ENCODE peak calls at places on chromosomes 12 and 14, in seven cellular contexts. One of them, this sample, is unnamed.

GRCh38 chr12:4278582-4278939 is 5.0 kb downstream of the CCND2 start:
- DNase-seq in activated CD8-positive, alpha-beta T cell treated with anti-CD3 and anti-CD28 coated beads for 36 hours: no peak
- DNase-seq in astrocyte of the cerebellum: no peak
- DNase-seq in AG10803: no peak
- DNase-seq in stomach: no peak
- DNase-seq in MCF 10A: no peak
- DNase-seq in Calu3: no peak
- DNase-seq in this sample: no peak

GRCh38 chr12:39329015-39329414 is 113.9 kb downstream of the KIF21A start:
- DNase-seq in astrocyte of the cerebellum: no peak
- DNase-seq in Calu3: no peak
- DNase-seq in activated CD8-positive, alpha-beta T cell treated with anti-CD3 and anti-CD28 coated beads for 36 hours: no peak
- DNase-seq in AG10803: no peak
- DNase-seq in MCF 10A: peak
- DNase-seq in stomach: no peak
- DNase-seq in this sample: no peak

GRCh38 chr12:66548338-66549049 is 130.4 kb downstream of the GRIP1 start:
- DNase-seq in astrocyte of the cerebellum: no peak
- DNase-seq in AG10803: no peak
- DNase-seq in MCF 10A: no peak
- DNase-seq in activated CD8-positive, alpha-beta T cell treated with anti-CD3 and anti-CD28 coated beads for 36 hours: no peak
- DNase-seq in Calu3: no peak
- DNase-seq in stomach: no peak
- DNase-seq in this sample: peak

GRCh38 chr14:71320107-71320733 is 413.0 kb downstream of the PCNX1 start:
- DNase-seq in Calu3: peak
- DNase-seq in AG10803: peak
- DNase-seq in astrocyte of the cerebellum: peak
- DNase-seq in activated CD8-positive, alpha-beta T cell treated with anti-CD3 and anti-CD28 coated beads for 36 hours: peak
- DNase-seq in MCF 10A: peak
- DNase-seq in stomach: peak
- DNase-seq in this sample: peak

GRCh38 chr12:5710260-5710878 is 234.7 kb downstream of the ANO2 start:
- DNase-seq in Calu3: no peak
- DNase-seq in activated CD8-positive, alpha-beta T cell treated with anti-CD3 and anti-CD28 coated beads for 36 hours: no peak
- DNase-seq in stomach: no peak
- DNase-seq in AG10803: no peak
- DNase-seq in astrocyte of the cerebellum: no peak
- DNase-seq in MCF 10A: no peak
- DNase-seq in this sample: no peak

GRCh38 chr12:64621257-64621942 is 11.1 kb downstream of the RASSF3 start:
- DNase-seq in Calu3: no peak
- DNase-seq in MCF 10A: peak
- DNase-seq in AG10803: peak
- DNase-seq in activated CD8-positive, alpha-beta T cell treated with anti-CD3 and anti-CD28 coated beads for 36 hours: no peak
- DNase-seq in stomach: no peak
- DNase-seq in astrocyte of the cerebellum: no peak
- DNase-seq in this sample: peak

GRCh38 chr14:62468946-62469345 is 576.3 kb downstream of the KCNH5 start:
- DNase-seq in Calu3: no peak
- DNase-seq in AG10803: no peak
- DNase-seq in activated CD8-positive, alpha-beta T cell treated with anti-CD3 and anti-CD28 coated beads for 36 hours: no peak
- DNase-seq in stomach: no peak
- DNase-seq in astrocyte of the cerebellum: no peak
- DNase-seq in MCF 10A: no peak
- DNase-seq in this sample: no peak

GRCh38 chr14:68952544-68953535 is 26.3 kb downstream of the ACTN1 start:
- DNase-seq in stomach: no peak
- DNase-seq in AG10803: peak
- DNase-seq in MCF 10A: peak
- DNase-seq in Calu3: no peak
- DNase-seq in activated CD8-positive, alpha-beta T cell treated with anti-CD3 and anti-CD28 coated beads for 36 hours: peak
- DNase-seq in astrocyte of the cerebellum: peak
- DNase-seq in this sample: peak

GRCh38 chr12:123083661-123084571 is 67.0 kb downstream of the PITPNM2 start:
- DNase-seq in AG10803: no peak
- DNase-seq in activated CD8-positive, alpha-beta T cell treated with anti-CD3 and anti-CD28 coated beads for 36 hours: no peak
- DNase-seq in MCF 10A: no peak
- DNase-seq in Calu3: peak
- DNase-seq in astrocyte of the cerebellum: no peak
- DNase-seq in stomach: peak
- DNase-seq in this sample: no peak

GRCh38 chr12:64722835-64723234 is 36.4 kb downstream of the GNS start:
- DNase-seq in activated CD8-positive, alpha-beta T cell treated with anti-CD3 and anti-CD28 coated beads for 36 hours: no peak
- DNase-seq in astrocyte of the cerebellum: no peak
- DNase-seq in AG10803: no peak
- DNase-seq in Calu3: no peak
- DNase-seq in MCF 10A: no peak
- DNase-seq in stomach: no peak
- DNase-seq in this sample: no peak

GRCh38 chr12:39467432-39467870 is 24.5 kb upstream of the KIF21A start:
- DNase-seq in activated CD8-positive, alpha-beta T cell treated with anti-CD3 and anti-CD28 coated beads for 36 hours: peak
- DNase-seq in astrocyte of the cerebellum: no peak
- DNase-seq in Calu3: no peak
- DNase-seq in stomach: no peak
- DNase-seq in AG10803: no peak
- DNase-seq in MCF 10A: no peak
- DNase-seq in this sample: no peak

GRCh38 chr12:15364221-15365170 is 42.2 kb downstream of the PTPRO start:
- DNase-seq in stomach: no peak
- DNase-seq in Calu3: peak
- DNase-seq in astrocyte of the cerebellum: peak
- DNase-seq in activated CD8-positive, alpha-beta T cell treated with anti-CD3 and anti-CD28 coated beads for 36 hours: no peak
- DNase-seq in AG10803: no peak
- DNase-seq in MCF 10A: peak
- DNase-seq in this sample: no peak

GRCh38 chr12:99767809-99768208 is 120.3 kb downstream of the GARIN6 start:
- DNase-seq in activated CD8-positive, alpha-beta T cell treated with anti-CD3 and anti-CD28 coated beads for 36 hours: no peak
- DNase-seq in MCF 10A: peak
- DNase-seq in stomach: no peak
- DNase-seq in astrocyte of the cerebellum: no peak
- DNase-seq in AG10803: peak
- DNase-seq in Calu3: no peak
- DNase-seq in this sample: no peak

GRCh38 chr12:69688496-69689427 is 10.3 kb downstream of the BEST3 start:
- DNase-seq in astrocyte of the cerebellum: peak
- DNase-seq in AG10803: peak
- DNase-seq in activated CD8-positive, alpha-beta T cell treated with anti-CD3 and anti-CD28 coated beads for 36 hours: peak
- DNase-seq in MCF 10A: peak
- DNase-seq in Calu3: peak
- DNase-seq in stomach: peak
- DNase-seq in this sample: peak

GRCh38 chr12:5905757-5906156 is 39.3 kb downstream of the ANO2 start:
- DNase-seq in MCF 10A: no peak
- DNase-seq in activated CD8-positive, alpha-beta T cell treated with anti-CD3 and anti-CD28 coated beads for 36 hours: no peak
- DNase-seq in AG10803: no peak
- DNase-seq in stomach: no peak
- DNase-seq in astrocyte of the cerebellum: no peak
- DNase-seq in Calu3: no peak
- DNase-seq in this sample: no peak

GRCh38 chr14:32933623-32933942 is 5.1 kb upstream of the NPAS3 start:
- DNase-seq in astrocyte of the cerebellum: peak
- DNase-seq in MCF 10A: peak
- DNase-seq in AG10803: peak
- DNase-seq in Calu3: no peak
- DNase-seq in activated CD8-positive, alpha-beta T cell treated with anti-CD3 and anti-CD28 coated beads for 36 hours: no peak
- DNase-seq in stomach: no peak
- DNase-seq in this sample: peak
- TF ChIP-seq CTCF in astrocyte of the cerebellum: peak
- TF ChIP-seq CTCF in MCF 10A: no peak
- TF ChIP-seq CTCF in AG10803: peak
- TF ChIP-seq CTCF in Calu3: no peak
- TF ChIP-seq CTCF in activated CD8-positive, alpha-beta T cell treated with anti-CD3 and anti-CD28 coated beads for 36 hours: no peak
- TF ChIP-seq CTCF in stomach: no peak
- TF ChIP-seq CTCF in this sample: peak

DNA sequence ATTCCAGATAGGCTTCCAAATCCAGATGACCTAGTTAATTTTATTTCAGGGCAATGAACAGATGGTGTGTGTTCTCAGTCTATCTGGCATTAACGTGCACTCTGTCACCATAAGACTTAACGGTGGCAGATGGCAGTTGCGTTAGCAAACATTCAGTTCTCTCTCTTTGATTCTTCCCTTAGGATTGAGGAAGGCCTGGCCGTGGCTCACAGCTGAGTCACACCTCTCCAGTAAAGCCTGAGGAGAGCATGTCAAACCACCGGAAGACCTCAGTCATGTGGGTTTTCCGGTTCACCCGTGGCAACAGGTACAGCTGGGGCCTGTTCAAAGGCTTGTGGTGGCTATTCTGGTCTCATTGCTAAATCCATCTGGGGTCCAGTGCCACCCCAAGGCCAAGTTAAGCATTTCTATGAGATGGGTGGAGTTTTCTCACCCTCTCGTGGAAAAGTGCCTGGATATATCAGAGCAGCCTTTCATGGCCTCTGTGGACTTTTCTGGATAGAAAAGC is 545.1 kb upstream of the ATP2B1 start:
- DNase-seq in activated CD8-positive, alpha-beta T cell treated with anti-CD3 and anti-CD28 coated beads for 36 hours: peak
- DNase-seq in astrocyte of the cerebellum: peak
- DNase-seq in AG10803: peak
- DNase-seq in MCF 10A: peak
- DNase-seq in Calu3: peak
- DNase-seq in stomach: peak
- DNase-seq in this sample: peak
- TF ChIP-seq CTCF in activated CD8-positive, alpha-beta T cell treated with anti-CD3 and anti-CD28 coated beads for 36 hours: peak
- TF ChIP-seq CTCF in astrocyte of the cerebellum: peak
- TF ChIP-seq CTCF in AG10803: peak
- TF ChIP-seq CTCF in MCF 10A: peak
- TF ChIP-seq CTCF in Calu3: no peak
- TF ChIP-seq CTCF in stomach: no peak
- TF ChIP-seq CTCF in this sample: peak

GRCh38 chr14:22713631-22713950 is 52.9 kb upstream of the OXA1L start:
- DNase-seq in stomach: no peak
- DNase-seq in activated CD8-positive, alpha-beta T cell treated with anti-CD3 and anti-CD28 coated beads for 36 hours: no peak
- DNase-seq in astrocyte of the cerebellum: no peak
- DNase-seq in Calu3: no peak
- DNase-seq in AG10803: no peak
- DNase-seq in MCF 10A: no peak
- DNase-seq in this sample: no peak

GRCh38 chr14:22721213-22721612 is 45.3 kb upstream of the OXA1L start:
- DNase-seq in activated CD8-positive, alpha-beta T cell treated with anti-CD3 and anti-CD28 coated beads for 36 hours: no peak
- DNase-seq in astrocyte of the cerebellum: no peak
- DNase-seq in AG10803: no peak
- DNase-seq in Calu3: no peak
- DNase-seq in MCF 10A: no peak
- DNase-seq in stomach: no peak
- DNase-seq in this sample: no peak

GRCh38 chr14:22718091-22718490 is 48.4 kb upstream of the OXA1L start:
- DNase-seq in AG10803: no peak
- DNase-seq in astrocyte of the cerebellum: no peak
- DNase-seq in MCF 10A: no peak
- DNase-seq in Calu3: no peak
- DNase-seq in activated CD8-positive, alpha-beta T cell treated with anti-CD3 and anti-CD28 coated beads for 36 hours: peak
- DNase-seq in stomach: no peak
- DNase-seq in this sample: no peak

GRCh38 chr14:22715186-22715812 is 51.2 kb upstream of the OXA1L start:
- DNase-seq in astrocyte of the cerebellum: no peak
- DNase-seq in stomach: no peak
- DNase-seq in AG10803: no peak
- DNase-seq in MCF 10A: no peak
- DNase-seq in activated CD8-positive, alpha-beta T cell treated with anti-CD3 and anti-CD28 coated beads for 36 hours: peak
- DNase-seq in Calu3: no peak
- DNase-seq in this sample: no peak

DNA sequence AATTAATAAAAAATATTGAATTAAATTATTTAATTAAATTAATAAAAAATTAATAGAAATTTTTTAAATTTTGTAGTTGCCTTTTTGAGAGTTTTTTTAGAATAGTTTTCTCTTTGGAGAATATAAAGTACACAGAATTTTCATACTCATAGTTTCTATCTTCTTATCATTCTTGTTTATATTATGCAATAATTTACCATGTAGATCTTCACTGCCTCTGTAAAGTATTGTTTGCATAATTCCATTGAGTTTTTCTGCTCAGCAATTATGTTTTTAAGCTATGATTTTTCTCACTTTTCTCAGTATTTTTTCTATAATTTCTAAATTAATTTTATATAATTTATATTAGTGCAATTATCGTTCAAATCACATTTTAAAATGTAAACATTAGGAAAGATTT is 50.6 kb upstream of the OXA1L start:
- DNase-seq in stomach: no peak
- DNase-seq in Calu3: no peak
- DNase-seq in activated CD8-positive, alpha-beta T cell treated with anti-CD3 and anti-CD28 coated beads for 36 hours: no peak
- DNase-seq in MCF 10A: no peak
- DNase-seq in AG10803: no peak
- DNase-seq in astrocyte of the cerebellum: no peak
- DNase-seq in this sample: no peak
- TF ChIP-seq CTCF in stomach: no peak
- TF ChIP-seq CTCF in Calu3: no peak
- TF ChIP-seq CTCF in activated CD8-positive, alpha-beta T cell treated with anti-CD3 and anti-CD28 coated beads for 36 hours: no peak
- TF ChIP-seq CTCF in MCF 10A: no peak
- TF ChIP-seq CTCF in AG10803: no peak
- TF ChIP-seq CTCF in astrocyte of the cerebellum: no peak
- TF ChIP-seq CTCF in this sample: no peak

GRCh38 chr12:68067762-68068376 is 78.6 kb downstream of the IFNG-AS1 start:
- DNase-seq in stomach: no peak
- DNase-seq in AG10803: peak
- DNase-seq in activated CD8-positive, alpha-beta T cell treated with anti-CD3 and anti-CD28 coated beads for 36 hours: peak
- DNase-seq in astrocyte of the cerebellum: no peak
- DNase-seq in MCF 10A: peak
- DNase-seq in Calu3: no peak
- DNase-seq in this sample: no peak
- TF ChIP-seq CTCF in stomach: no peak
- TF ChIP-seq CTCF in AG10803: peak
- TF ChIP-seq CTCF in activated CD8-positive, alpha-beta T cell treated with anti-CD3 and anti-CD28 coated beads for 36 hours: peak
- TF ChIP-seq CTCF in astrocyte of the cerebellum: peak
- TF ChIP-seq CTCF in MCF 10A: peak
- TF ChIP-seq CTCF in Calu3: peak
- TF ChIP-seq CTCF in this sample: peak

GRCh38 chr12:132342322-132342721 is 12.9 kb upstream of the GALNT9 start:
- DNase-seq in AG10803: no peak
- DNase-seq in Calu3: peak
- DNase-seq in activated CD8-positive, alpha-beta T cell treated with anti-CD3 and anti-CD28 coated beads for 36 hours: peak
- DNase-seq in MCF 10A: peak
- DNase-seq in astrocyte of the cerebellum: no peak
- DNase-seq in stomach: no peak
- DNase-seq in this sample: no peak
- TF ChIP-seq CTCF in AG10803: peak
- TF ChIP-seq CTCF in Calu3: peak
- TF ChIP-seq CTCF in activated CD8-positive, alpha-beta T cell treated with anti-CD3 and anti-CD28 coated beads for 36 hours: peak
- TF ChIP-seq CTCF in MCF 10A: no peak
- TF ChIP-seq CTCF in astrocyte of the cerebellum: no peak
- TF ChIP-seq CTCF in stomach: no peak
- TF ChIP-seq CTCF in this sample: peak

This sample was measured in HFFc6.